ENCODE peak calls at places on chromosomes 4 and X, in five cellular contexts. R, G, E, D and P are unnamed samples.

GRCh38 chr4:139316733-139317132 is 14.5 kb upstream of the NDUFC1 start:
- DNase-seq in D (no peak), G (no peak), R (no peak), E (no peak), P (no peak)

GRCh38 chrX:3262906-3263305 is 83.5 kb downstream of the MXRA5 start:
- DNase-seq in E (no peak), G (peak), D (no peak), R (peak), P (no peak)

GRCh38 chrX:21955398-21956189 is 15.1 kb downstream of the SMS start:
- DNase-seq in G (no peak), D (no peak), R (no peak), E (no peak), P (peak)

GRCh38 chrX:30615229-30615628 is 37.7 kb upstream of the TASL start:
- DNase-seq in R (no peak), D (no peak), G (peak), E (no peak), P (no peak)

GRCh38 chrX:150478496-150479492 is 89.6 kb upstream of the MTM1 start:
- DNase-seq in G (no peak), E (no peak), R (no peak), D (no peak), P (no peak)

GRCh38 chr4:3312362-3312761 is 19.5 kb downstream of the RGS12 start:
- DNase-seq in D (no peak), G (no peak), R (no peak), E (no peak), P (no peak)

GRCh38 chr4:153764611-153765368 is 5.0 kb upstream of the RNF175 start:
- DNase-seq in R (no peak), D (no peak), E (no peak), G (no peak), P (peak)

GRCh38 chrX:115372026-115372610 is 82.6 kb downstream of the LUZP4 start:
- DNase-seq in E (no peak), G (peak), D (no peak), R (peak), P (no peak)

GRCh38 chr4:76306882-76307669 is 543 bp downstream of the STBD1 start:
- DNase-seq in R (peak), D (peak), G (peak), E (peak), P (peak)

GRCh38 chr4:74624351-74625151 is 169.8 kb downstream of the BTC start:
- DNase-seq in E (no peak), R (peak), D (no peak), G (peak), P (peak)

GRCh38 chr4:31054295-31054694 is 334.1 kb downstream of the PCDH7 start:
- DNase-seq in R (no peak), D (no peak), G (no peak), E (no peak), P (no peak)

GRCh38 chr4:125704726-125705125 is 390.0 kb downstream of the FAT4 start:
- DNase-seq in R (no peak), D (no peak), E (no peak), G (peak), P (no peak)

GRCh38 chr4:98970386-98970785 is 25.1 kb upstream of the METAP1 start:
- DNase-seq in R (no peak), D (no peak), E (no peak), G (peak), P (no peak)

GRCh38 chr4:80266902-80267380 is 477 bp downstream of the FGF5 start:
- DNase-seq in G (peak), D (no peak), R (no peak), E (no peak), P (peak)

GRCh38 chrX:65900850-65901844 is 138.7 kb downstream of the VSIG4 start:
- DNase-seq in G (no peak), D (no peak), E (no peak), R (no peak), P (peak)

GRCh38 chr4:123699823-123700822 is 303.5 kb downstream of the SPRY1 start:
- DNase-seq in D (no peak), R (no peak), G (peak), E (no peak), P (no peak)

GRCh38 chr4:186021461-186022167 is 47.3 kb upstream of the TLR3 start:
- DNase-seq in D (no peak), E (peak), R (peak), G (peak), P (peak)

GRCh38 chr4:103718993-103719319 is 829 bp downstream of the TACR3 start:
- DNase-seq in D (no peak), R (peak), E (no peak), G (no peak), P (no peak)

GRCh38 chr4:114361249-114361648 is 237.4 kb upstream of the UGT8 start:
- DNase-seq in D (no peak), E (no peak), G (no peak), R (no peak), P (no peak)

GRCh38 chr4:3417448-3417847 is 24.3 kb upstream of the HGFAC start:
- DNase-seq in G (no peak), D (no peak), R (no peak), E (no peak), P (no peak)

GRCh38 chr4:177107288-177107901 is 202.3 kb upstream of the NEIL3 start:
- DNase-seq in E (no peak), D (no peak), R (no peak), G (no peak), P (no peak)

GRCh38 chr4:8010618-8011017 is 71.0 kb upstream of the AFAP1 start:
- DNase-seq in R (no peak), E (peak), D (peak), G (no peak), P (no peak)

GRCh38 chrX:276588-277171 is 4.5 kb upstream of the PLCXD1 start:
- DNase-seq in E (no peak), R (peak), G (peak), D (no peak), P (peak)

GRCh38 chrX:154012336-154012991 is 7.2 kb downstream of the IRAK1 start:
- DNase-seq in R (no peak), E (peak), D (no peak), G (no peak), P (no peak)

GRCh38 chr4:79403356-79403755 is 4.7 kb downstream of the GK2 start:
- DNase-seq in G (no peak), D (no peak), E (no peak), R (no peak), P (no peak)

GRCh38 chrX:107619836-107620235 is 8.5 kb upstream of the PRPS1 start:
- DNase-seq in E (no peak), G (peak), D (no peak), R (no peak), P (no peak)

GRCh38 chr4:4385729-4386295 is 1.1 kb upstream of the NSG1 start:
- DNase-seq in D (no peak), R (no peak), G (no peak), E (no peak), P (no peak)

GRCh38 chrX:131083510-131084142 is 25.5 kb downstream of the ARHGAP36 start:
- DNase-seq in D (no peak), R (no peak), E (no peak), G (no peak), P (no peak)

GRCh38 chr4:150106886-150107285 is 28.6 kb downstream of the DCLK2 start:
- DNase-seq in E (no peak), G (no peak), D (no peak), R (no peak), P (no peak)

GRCh38 chr4:123398151-123398802 is 1.7 kb downstream of the SPRY1 start:
- DNase-seq in E (peak), D (no peak), G (peak), R (peak), P (peak)

GRCh38 chr4:145195167-145195952 is 15.0 kb upstream of the OTUD4 start:
- DNase-seq in E (no peak), R (peak), D (no peak), G (peak), P (peak)

GRCh38 chr4:38612996-38613395 is 51.0 kb upstream of the KLF3 start:
- DNase-seq in D (no peak), E (peak), G (peak), R (no peak), P (no peak)

GRCh38 chr4:6688879-6689505 is 4.7 kb upstream of the S100P start:
- DNase-seq in R (peak), G (peak), D (no peak), E (no peak), P (peak)

GRCh38 chrX:84047339-84047738 is 140.7 kb downstream of the RPS6KA6 start:
- DNase-seq in E (no peak), R (no peak), G (no peak), D (no peak), P (no peak)

GRCh38 chr4:153335665-153336064 is 8.8 kb upstream of the MND1 start:
- DNase-seq in E (no peak), D (no peak), R (no peak), G (peak), P (no peak)

GRCh38 chr4:96912731-96913130 is 1072.8 kb downstream of the PDHA2 start:
- DNase-seq in R (no peak), E (no peak), G (no peak), D (no peak), P (no peak)

GRCh38 chr4:158823461-158823873 is 54.6 kb downstream of the FNIP2 start:
- DNase-seq in R (no peak), E (no peak), D (no peak), G (no peak), P (no peak)

GRCh38 chrX:54413753-54414152 is 26.5 kb upstream of the TSR2 start:
- DNase-seq in D (no peak), E (no peak), R (no peak), G (no peak), P (peak)